ENCODE peak calls at places on chromosomes 2 and 18, in ten cellular contexts. J, N, B, K, M, W, E, Y, P and H are unnamed samples.

GRCh38 chr2:46679761-46680160 is 200.4 kb downstream of the TMEM247 start:
- DNase-seq in W (no peak), M (no peak), B (no peak), P (no peak), N (no peak), Y (no peak), K (no peak), J (peak), E (no peak), H (no peak)

GRCh38 chr2:50791271-50791670 is 240.7 kb downstream of the NRXN1 start:
- DNase-seq in J (no peak), Y (no peak), M (no peak), E (no peak), W (no peak), N (no peak), B (no peak), P (no peak), K (no peak), H (no peak)

GRCh38 chr2:150120271-150120950 is 367.1 kb downstream of the RND3 start:
- DNase-seq in E (no peak), Y (no peak), K (no peak), J (no peak), M (peak), W (no peak), B (peak), P (no peak), N (no peak), H (no peak)

GRCh38 chr2:135694711-135695110 is 46.9 kb upstream of the UBXN4 start:
- DNase-seq in Y (peak), W (no peak), J (no peak), M (no peak), N (no peak), P (no peak), K (no peak), E (no peak), B (no peak), H (no peak)

GRCh38 chr2:65731476-65731875 is 299.1 kb upstream of the SPRED2 start:
- DNase-seq in P (no peak), M (no peak), B (peak), W (no peak), J (no peak), N (no peak), Y (no peak), E (no peak), K (no peak), H (no peak)

GRCh38 chr2:96276787-96277499 is 10.9 kb downstream of the CIAO1 start:
- DNase-seq in N (no peak), Y (no peak), J (no peak), K (no peak), M (no peak), P (no peak), B (no peak), E (no peak), W (no peak), H (no peak)

GRCh38 chr2:136909777-136910176 is 144.4 kb downstream of the THSD7B start:
- DNase-seq in Y (no peak), E (no peak), B (no peak), M (no peak), N (no peak), W (no peak), J (no peak), P (no peak), K (no peak), H (no peak)

GRCh38 chr2:96485350-96485749 is 19.8 kb downstream of the NEURL3 start:
- DNase-seq in K (no peak), B (no peak), M (no peak), P (no peak), N (no peak), E (no peak), W (no peak), J (no peak), Y (no peak), H (no peak)

GRCh38 chr2:128196026-128196822 is 105.2 kb downstream of the UGGT1 start:
- DNase-seq in B (peak), K (peak), W (no peak), M (no peak), Y (no peak), P (no peak), E (peak), J (no peak), N (no peak), H (peak)

GRCh38 chr2:217465136-217465535 is 537.7 kb downstream of the TNS1 start:
- DNase-seq in J (no peak), P (no peak), E (no peak), K (no peak), W (no peak), B (no peak), M (no peak), Y (no peak), N (no peak), H (no peak)

GRCh38 chr2:148209598-148209997 is 188.7 kb downstream of the MBD5 start:
- DNase-seq in M (no peak), B (peak), P (peak), Y (no peak), E (peak), K (no peak), J (no peak), N (no peak), W (peak), H (no peak)

GRCh38 chr18:57352761-57353136 is 392 bp downstream of the ST8SIA3 start:
- DNase-seq in K (peak), P (no peak), Y (no peak), E (no peak), W (no peak), M (peak), B (peak), N (no peak), J (no peak), H (no peak)

GRCh38 chr2:127185720-127186119 is 34.4 kb downstream of the CYP27C1 start:
- DNase-seq in N (no peak), M (no peak), B (no peak), E (no peak), K (no peak), Y (no peak), W (no peak), J (no peak), P (peak), H (no peak)

GRCh38 chr2:119491776-119492525 is 32.3 kb downstream of the SCTR start:
- DNase-seq in Y (peak), E (no peak), W (no peak), B (peak), K (peak), M (no peak), N (no peak), J (peak), P (peak), H (no peak)

GRCh38 chr18:63828120-63828519 is 52.9 kb downstream of the SERPINB7 start:
- DNase-seq in M (no peak), Y (no peak), J (peak), B (no peak), K (no peak), W (no peak), P (no peak), N (no peak), E (no peak), H (no peak)

GRCh38 chr2:233082934-233083755 is 23.0 kb downstream of the INPP5D start:
- DNase-seq in B (no peak), K (no peak), P (no peak), M (no peak), Y (no peak), J (no peak), E (peak), W (peak), N (no peak), H (no peak)

GRCh38 chr2:41716497-41716896 is 331.3 kb upstream of the PKDCC start:
- DNase-seq in P (no peak), W (no peak), E (no peak), B (peak), M (no peak), Y (no peak), J (no peak), N (no peak), K (no peak), H (no peak)

GRCh38 chr2:157404363-157404762 is 39.5 kb downstream of the CYTIP start:
- DNase-seq in J (no peak), E (peak), Y (no peak), P (peak), B (no peak), W (peak), N (peak), K (no peak), M (no peak), H (peak)

GRCh38 chr2:54052825-54053718 is 62.3 kb upstream of the ACYP2 start:
- DNase-seq in J (peak), B (peak), K (no peak), N (no peak), M (peak), P (peak), Y (no peak), W (no peak), E (peak), H (no peak)

GRCh38 chr2:113079123-113079522 is 11.4 kb downstream of the IL1F10 start:
- DNase-seq in K (no peak), E (no peak), P (peak), J (no peak), W (no peak), Y (peak), N (no peak), B (peak), M (no peak), H (no peak)

GRCh38 chr2:162840598-162841246 is 2.2 kb upstream of the KCNH7 start:
- DNase-seq in K (peak), P (peak), M (peak), N (no peak), E (peak), Y (peak), W (peak), B (peak), J (no peak), H (peak)

GRCh38 chr2:27263287-27264252 is 723 bp upstream of the SLC30A3 start:
- DNase-seq in W (peak), M (peak), N (no peak), P (no peak), K (peak), J (no peak), E (no peak), Y (no peak), B (peak), H (no peak)

GRCh38 chr2:109607766-109608165 is 6.0 kb downstream of the SEPTIN10 start:
- DNase-seq in J (peak), Y (no peak), W (no peak), E (no peak), P (peak), N (no peak), B (no peak), K (no peak), M (no peak), H (no peak)

GRCh38 chr2:178513876-178514275 is 33.6 kb downstream of the PLEKHA3 start:
- DNase-seq in Y (no peak), J (no peak), N (no peak), K (no peak), E (no peak), M (no peak), W (no peak), P (peak), B (no peak), H (no peak)

GRCh38 chr2:20355131-20355530 is 4.5 kb upstream of the PUM2 start:
- DNase-seq in Y (no peak), N (no peak), M (no peak), E (no peak), K (no peak), J (no peak), B (no peak), P (no peak), W (no peak), H (no peak)

GRCh38 chr2:40341198-40341597 is 110.7 kb downstream of the SLC8A1 start:
- DNase-seq in B (no peak), K (no peak), M (no peak), J (no peak), W (no peak), Y (no peak), E (no peak), P (peak), N (no peak), H (no peak)

GRCh38 chr18:78602430-78602829 is 377.2 kb upstream of the SALL3 start:
- DNase-seq in M (no peak), W (no peak), E (no peak), N (no peak), B (no peak), P (no peak), K (no peak), Y (no peak), J (no peak), H (no peak)

GRCh38 chr2:238141541-238142318 is 3.3 kb downstream of the KLHL30 start:
- DNase-seq in K (no peak), P (peak), B (no peak), N (peak), J (peak), W (no peak), E (no peak), Y (peak), M (no peak), H (no peak)

GRCh38 chr2:138333677-138334076 is 167.9 kb upstream of the SPOPL start:
- DNase-seq in Y (no peak), N (no peak), W (no peak), E (peak), M (no peak), P (no peak), B (no peak), K (no peak), J (no peak), H (no peak)

GRCh38 chr2:162368494-162368893 is 24.6 kb downstream of the GCA start:
- DNase-seq in W (no peak), B (no peak), Y (peak), N (no peak), K (no peak), M (no peak), J (no peak), P (no peak), E (no peak), H (no peak)

GRCh38 chr18:28045176-28045810 is 131.6 kb downstream of the CDH2 start:
- DNase-seq in Y (no peak), J (peak), N (no peak), P (peak), E (no peak), M (no peak), W (no peak), K (peak), B (peak), H (no peak)

GRCh38 chr2:196112408-196113039 is 43.9 kb upstream of the DNAH7 start:
- DNase-seq in M (no peak), J (peak), N (no peak), W (no peak), P (peak), K (no peak), B (peak), E (no peak), Y (no peak), H (no peak)

GRCh38 chr2:143284087-143284675 is 155.0 kb downstream of the ARHGAP15 start:
- DNase-seq in N (no peak), M (peak), K (peak), W (peak), P (peak), J (peak), Y (no peak), E (peak), B (peak), H (peak)

GRCh38 chr18:79573921-79574491 is 105.6 kb upstream of the CTDP1 start:
- DNase-seq in W (no peak), N (peak), E (no peak), Y (no peak), K (no peak), P (no peak), M (no peak), J (no peak), B (no peak), H (no peak)

GRCh38 chr2:70639841-70640448 is 86.3 kb upstream of the TGFA start:
- DNase-seq in K (no peak), P (no peak), W (no peak), B (no peak), Y (no peak), M (no peak), J (no peak), N (no peak), E (no peak), H (no peak)

GRCh38 chr2:70645733-70646420 is 92.3 kb upstream of the TGFA start:
- DNase-seq in E (peak), P (peak), K (peak), Y (no peak), M (peak), W (no peak), J (no peak), N (no peak), B (peak), H (no peak)

GRCh38 chr2:70646429-70646828 is 92.8 kb upstream of the TGFA start:
- DNase-seq in M (no peak), N (no peak), P (no peak), B (no peak), J (no peak), K (no peak), E (no peak), Y (no peak), W (no peak), H (no peak)

GRCh38 chr2:70641263-70641784 is 87.7 kb upstream of the TGFA start:
- DNase-seq in W (no peak), Y (no peak), M (no peak), P (peak), B (no peak), K (no peak), N (no peak), J (no peak), E (no peak), H (no peak)

GRCh38 chr2:70643715-70644114 is 90.1 kb upstream of the TGFA start:
- DNase-seq in E (peak), N (no peak), W (no peak), J (no peak), K (peak), M (peak), B (peak), P (peak), Y (no peak), H (no peak)
- TF ChIP-seq CTCF in E (peak), N (peak), W (no peak), J (peak), K (peak), M (peak), B (peak), P (peak), Y (peak), H (no peak)

GRCh38 chr2:667332-668000 is 9.7 kb downstream of the TMEM18 start:
- DNase-seq in J (peak), N (no peak), K (no peak), M (no peak), W (no peak), B (peak), E (no peak), P (peak), Y (peak), H (no peak)
- TF ChIP-seq CTCF in J (peak), N (peak), K (peak), M (peak), W (peak), B (peak), E (peak), P (peak), Y (peak), H (no peak)

GRCh38 chr2:36769106-36769505 is 72.6 kb downstream of the VIT start:
- DNase-seq in K (no peak), Y (no peak), N (no peak), J (no peak), E (no peak), B (no peak), P (no peak), W (no peak), M (no peak), H (no peak)

GRCh38 chr2:36773947-36774346 is 77.4 kb downstream of the VIT start:
- DNase-seq in W (no peak), J (no peak), K (no peak), Y (no peak), P (no peak), E (no peak), B (no peak), N (no peak), M (no peak), H (no peak)

GRCh38 chr2:36771671-36772070 is 75.2 kb downstream of the VIT start:
- DNase-seq in B (no peak), E (no peak), P (no peak), K (no peak), Y (no peak), W (no peak), N (no peak), J (no peak), M (no peak), H (no peak)

GRCh38 chr2:36770542-36771287 is 74.2 kb downstream of the VIT start:
- DNase-seq in N (peak), M (peak), W (peak), B (peak), K (peak), Y (no peak), E (peak), J (peak), P (peak), H (peak)
- TF ChIP-seq CTCF in N (peak), M (peak), W (peak), B (peak), K (peak), Y (peak), E (peak), J (peak), P (peak), H (peak)

DNA sequence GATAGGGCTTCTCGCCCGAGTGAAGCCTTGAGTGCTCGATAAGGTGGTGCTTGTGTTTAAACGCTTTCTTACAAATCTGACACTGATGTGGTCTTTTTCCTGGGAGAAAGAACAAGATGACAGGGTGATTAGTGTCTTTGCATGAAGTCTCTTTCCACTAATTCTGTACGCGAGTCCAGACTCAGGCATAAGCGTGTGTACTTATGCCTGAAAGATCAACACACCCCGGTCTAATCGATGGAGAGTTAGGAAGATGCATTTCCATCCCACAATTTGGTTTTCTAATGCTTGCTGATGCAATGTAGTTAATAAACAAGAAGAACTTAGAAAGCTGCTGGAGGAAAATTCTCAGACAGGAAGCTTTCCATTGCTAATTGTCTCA is 130.0 kb downstream of the ZEB2 start:
- DNase-seq in P (no peak), Y (no peak), N (no peak), J (no peak), W (no peak), K (no peak), E (no peak), B (no peak), M (no peak), H (no peak)
- TF ChIP-seq CTCF in P (no peak), Y (no peak), N (no peak), J (no peak), W (no peak), K (no peak), E (no peak), B (no peak), M (no peak), H (no peak)

GRCh38 chr2:234206738-234207137 is 156.2 kb downstream of the SPP2 start:
- DNase-seq in B (no peak), J (no peak), Y (no peak), K (no peak), W (no peak), N (no peak), P (no peak), M (no peak), E (no peak), H (no peak)

GRCh38 chr2:234212534-234212933 is 162.0 kb downstream of the SPP2 start:
- DNase-seq in K (no peak), W (no peak), J (no peak), B (no peak), E (no peak), M (no peak), P (no peak), Y (no peak), N (no peak), H (no peak)

GRCh38 chr2:234211797-234212196 is 161.3 kb downstream of the SPP2 start:
- DNase-seq in E (no peak), J (no peak), M (no peak), P (no peak), K (peak), B (no peak), N (no peak), W (no peak), Y (no peak), H (no peak)
- TF ChIP-seq CTCF in E (no peak), J (no peak), M (no peak), P (no peak), K (no peak), B (no peak), N (no peak), W (no peak), Y (no peak), H (no peak)

GRCh38 chr2:124580263-124580662 is 555.2 kb downstream of the CNTNAP5 start:
- DNase-seq in B (no peak), K (no peak), E (no peak), M (no peak), P (no peak), N (no peak), Y (no peak), W (no peak), J (no peak), H (no peak)
- TF ChIP-seq CTCF in B (no peak), K (no peak), E (no peak), M (no peak), P (no peak), N (no peak), Y (no peak), W (no peak), J (no peak), H (no peak)